ENCODE peak calls at places on chromosomes 2 and 18, in four cellular contexts. B is mesothelial cell of epicardium; X is stimulated activated CD8-positive, alpha-beta memory T cell treated with anti-CD3 and anti-CD28 coated beads, Interleukin-7, amount 100 ng/mL, for 1 hour; E is activated T-cell treated with anti-CD3 and anti-CD28 coated beads, Interleukin-2, amount 50 U/mL, for 72 hours. F is an unnamed sample.

GRCh38 chr2:63827749-63828148 is 13.9 kb upstream of the UGP2 start:
- DNase-seq in X (no peak), B (no peak), E (no peak), F (no peak)

GRCh38 chr18:42614619-42615293 is 500.7 kb downstream of the RIT2 start:
- DNase-seq in E (no peak), X (no peak), B (no peak), F (no peak)

GRCh38 chr18:75173125-75173432 is 35.9 kb downstream of the PTGR3 start:
- DNase-seq in B (no peak), E (no peak), X (no peak), F (no peak)

GRCh38 chr2:66538291-66538690 is 103.4 kb downstream of the MEIS1 start:
- DNase-seq in B (no peak), E (no peak), X (no peak), F (no peak)

GRCh38 chr2:60513191-60513590 is 40.3 kb downstream of the BCL11A start:
- DNase-seq in B (no peak), E (no peak), X (no peak), F (no peak)

GRCh38 chr2:43274055-43274454 is 47.6 kb upstream of the ZFP36L2 start:
- DNase-seq in E (no peak), B (no peak), X (no peak), F (no peak)

GRCh38 chr2:101435011-101435862 is 39.7 kb downstream of the RFX8 start:
- DNase-seq in X (no peak), B (peak; percentile 50), E (no peak), F (no peak)

GRCh38 chr2:9299444-9300100 is 93.0 kb downstream of the ASAP2 start:
- DNase-seq in E (no peak), B (no peak), X (no peak), F (no peak)

GRCh38 chr2:95289251-95289650 is 7.9 kb upstream of the KCNIP3 start:
- DNase-seq in E (no peak), B (no peak), X (no peak), F (no peak)

GRCh38 chr2:110116033-110116710 is 550 bp upstream of the MALL start:
- DNase-seq in E (no peak), B (no peak), X (no peak), F (no peak)

GRCh38 chr18:11162889-11163288 is 13.5 kb upstream of the PIEZO2 start:
- DNase-seq in E (no peak), X (no peak), B (no peak), F (no peak)

GRCh38 chr2:107354143-107354542 is 468.2 kb upstream of the ST6GAL2 start:
- DNase-seq in B (no peak), X (no peak), E (no peak), F (no peak)

GRCh38 chr18:70337139-70337972 is 48.5 kb downstream of the SOCS6 start:
- DNase-seq in X (no peak), B (no peak), E (no peak), F (no peak)

GRCh38 chr18:59540819-59541218 is 156.4 kb downstream of the CCBE1 start:
- DNase-seq in X (no peak), B (no peak), E (no peak), F (no peak)

GRCh38 chr2:101518470-101519172 is 43.7 kb upstream of the RFX8 start:
- DNase-seq in X (no peak), E (no peak), B (no peak), F (no peak)

GRCh38 chr2:25481381-25482310 is 139.9 kb upstream of the DNMT3A start:
- DNase-seq in E (no peak), B (no peak), X (no peak), F (no peak)

GRCh38 chr18:3816601-3817363 is 366.8 kb downstream of the TGIF1 start:
- DNase-seq in B (no peak), X (no peak), E (no peak), F (no peak)

GRCh38 chr2:75892490-75892889 is 181.8 kb upstream of the GCFC2 start:
- DNase-seq in B (no peak), X (no peak), E (no peak), F (no peak)

GRCh38 chr2:174445248-174445647 is 41.6 kb downstream of the GPR155 start:
- DNase-seq in X (no peak), E (no peak), B (no peak), F (no peak)

GRCh38 chr2:26534098-26534864 is 56.4 kb upstream of the OTOF start:
- DNase-seq in X (no peak), B (no peak), E (no peak), F (no peak)

GRCh38 chr2:27060323-27060722 is 8.9 kb downstream of the AGBL5 start:
- DNase-seq in B (no peak), X (no peak), E (no peak), F (no peak)